ENCODE peak calls at places on chromosomes 7 and 10, in four cellular contexts. G is HCT116, M is vagina, N is cardiac muscle cell. X is an unnamed sample.
A peak's percentile ranks its signal among the peaks of the same experiment; 100 is the strongest.

GRCh38 chr7:107846324-107846723 is 43.3 kb upstream of the SLC26A3 start:
- DNase-seq in G (no peak), M (no peak), N (no peak), X (no peak)

GRCh38 chr7:143410523-143411004 is 1.9 kb upstream of the EPHA1 start:
- DNase-seq in G (no peak), M (no peak), N (peak; percentile 82), X (no peak)

GRCh38 chr10:92573091-92573797 is 649 bp downstream of the IDE start:
- DNase-seq in G (no peak), M (no peak), N (peak; percentile 56), X (peak; percentile 61)

GRCh38 chr7:47826754-47827153 is 121.5 kb downstream of the PKD1L1 start:
- DNase-seq in G (no peak), M (no peak), N (peak; percentile 15), X (no peak)

GRCh38 chr7:50474382-50475155 is 24.4 kb upstream of the FIGNL1 start:
- DNase-seq in G (no peak), M (no peak), N (no peak), X (no peak)

GRCh38 chr10:14235511-14235910 is 95.2 kb downstream of the FRMD4A start:
- DNase-seq in G (no peak), M (peak; percentile 37), N (no peak), X (no peak)

GRCh38 chr7:5448378-5449042 is 24.9 kb upstream of the TNRC18 start:
- DNase-seq in G (no peak), M (no peak), N (peak; percentile 30), X (no peak)

GRCh38 chr10:101011517-101012423 is 12.2 kb downstream of the LZTS2 start:
- DNase-seq in G (no peak), M (no peak), N (no peak), X (no peak)

GRCh38 chr7:66845382-66846095 is 75.5 kb upstream of the TMEM248 start:
- DNase-seq in G (no peak), M (no peak), N (peak; percentile 3), X (no peak)

GRCh38 chr7:100516135-100516812 is 22.7 kb upstream of the AGFG2 start:
- DNase-seq in G (no peak), M (no peak), N (peak; percentile 97), X (peak; percentile 62)

GRCh38 chr10:104333728-104334373 is 4.4 kb downstream of the ITPRIP start:
- DNase-seq in G (no peak), M (peak; percentile 84), N (no peak), X (peak; percentile 28)

GRCh38 chr7:28407643-28408042 is 4.7 kb upstream of the CREB5 start:
- DNase-seq in G (no peak), M (no peak), N (peak; percentile 46), X (no peak)

GRCh38 chr7:29405891-29406290 is 157.7 kb upstream of the PRR15 start:
- DNase-seq in G (no peak), M (peak; percentile 25), N (no peak), X (no peak)

GRCh38 chr7:2924866-2925840 is 81.0 kb upstream of the GNA12 start:
- DNase-seq in G (no peak), M (no peak), N (peak; percentile 40), X (no peak)

GRCh38 chr10:48701139-48701901 is 16.6 kb downstream of the WDFY4 start:
- DNase-seq in G (no peak), M (peak; percentile 32), N (no peak), X (no peak)

GRCh38 chr7:96084880-96085551 is 236.9 kb downstream of the SLC25A13 start:
- DNase-seq in G (no peak), M (no peak), N (peak; percentile 7), X (no peak)

GRCh38 chr7:47587976-47588375 is 6.1 kb upstream of the TNS3 start:
- DNase-seq in G (no peak), M (no peak), N (no peak), X (no peak)

GRCh38 chr10:80070068-80070467 is 8.4 kb upstream of the TMEM254 start:
- DNase-seq in G (no peak), M (no peak), N (no peak), X (no peak)

GRCh38 chr7:86958380-86958779 is 101.1 kb downstream of the ELAPOR2 start:
- DNase-seq in G (no peak), M (no peak), N (no peak), X (no peak)

GRCh38 chr7:106369349-106369748 is 84.6 kb upstream of the NAMPT start:
- DNase-seq in G (no peak), M (peak; percentile 85), N (peak; percentile 78), X (no peak)

GRCh38 chr7:46179211-46179610 is 258.1 kb upstream of the IGFBP3 start:
- DNase-seq in G (no peak), M (no peak), N (no peak), X (no peak)

GRCh38 chr7:70855373-70855772 is 276.6 kb upstream of the GALNT17 start:
- DNase-seq in G (no peak), M (no peak), N (no peak), X (no peak)

GRCh38 chr10:8460626-8461025 is 406.1 kb downstream of the GATA3 start:
- DNase-seq in G (no peak), M (no peak), N (no peak), X (no peak)
- H3K4me3 ChIP-seq in G (no peak overlapping the region), M (no peak overlapping the region), N (no peak overlapping the region), X (no peak overlapping the region)

GRCh38 chr10:43966571-43966965 is 317.9 kb upstream of the ZNF32 start:
- DNase-seq in G (no peak), M (peak; percentile 65), N (no peak), X (no peak)

GRCh38 chr10:43964486-43964885 is 315.8 kb upstream of the ZNF32 start:
- DNase-seq in G (no peak), M (no peak), N (no peak), X (no peak)

GRCh38 chr10:43963793-43964425 is 315.2 kb upstream of the ZNF32 start:
- DNase-seq in G (no peak), M (peak; percentile 76), N (no peak), X (no peak)

GRCh38 chr10:43965918-43966570 is 317.4 kb upstream of the ZNF32 start:
- DNase-seq in G (no peak), M (peak; percentile 60), N (no peak), X (no peak)

GRCh38 chr10:43965033-43965917 is 316.6 kb upstream of the ZNF32 start:
- DNase-seq in G (no peak), M (peak; percentile 84), N (peak; percentile 58), X (no peak)
- H3K4me3 ChIP-seq in G (no peak overlapping the region), M (no peak overlapping the region), N (no peak overlapping the region), X (no peak overlapping the region)

DNA sequence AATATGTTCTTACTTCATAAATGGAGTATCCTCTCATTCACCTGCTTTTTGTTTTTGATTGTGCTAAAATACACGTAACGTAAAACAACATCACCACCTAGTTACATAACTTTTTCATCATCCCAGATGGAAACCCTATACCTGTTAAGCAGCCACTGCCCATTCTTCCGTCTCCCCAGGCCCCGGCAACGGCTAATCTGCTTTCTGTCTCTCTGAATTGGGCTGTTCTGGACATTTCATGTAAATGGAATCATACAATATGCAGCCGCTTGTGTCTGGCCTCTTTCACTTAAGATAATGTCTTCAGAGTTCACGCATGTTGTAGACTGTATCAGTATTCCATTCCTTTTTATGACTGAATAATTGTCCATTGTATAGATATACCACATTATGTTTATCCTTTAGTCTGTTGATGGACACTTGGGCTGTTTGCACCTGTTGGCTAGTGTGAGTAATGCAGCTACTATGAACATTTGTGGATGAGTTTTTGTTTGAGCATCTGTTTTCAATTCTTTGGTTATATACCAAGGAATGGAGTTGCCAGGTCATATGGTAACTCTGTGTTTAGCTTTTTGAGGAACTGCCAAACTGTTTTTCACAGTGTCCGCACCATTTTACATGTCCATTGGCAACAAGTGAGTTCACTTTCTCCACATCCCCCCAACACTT is 14.1 kb upstream of the SUN1 start:
- DNase-seq in G (peak; percentile 36), M (no peak), N (peak; percentile 34), X (no peak)
- H3K4me3 ChIP-seq in G (peak overlapping the region; percentile 98), M (no peak overlapping the region), N (no peak overlapping the region), X (no peak overlapping the region)

GRCh38 chr7:151485006-151485732 is 34.5 kb downstream of the RHEB start:
- DNase-seq in G (peak; percentile 29), M (no peak), N (peak; percentile 77), X (no peak)
- H3K4me3 ChIP-seq in G (no peak overlapping the region), M (no peak overlapping the region), N (no peak overlapping the region), X (no peak overlapping the region)

X was measured in SJSA1.